ENCODE peak calls at places on chromosome 16, in eight cellular contexts. J is colonic mucosa; O is effector memory CD4-positive, alpha-beta T cell; V is IMR-90; X is trophoblast cell; H is tibial nerve; K is fibroblast of lung; Q is HAP-1. M is an unnamed sample. For H3K36me3 and H3K4me1, the result is how much of the 10 kb centered on the place peaks cover.

GRCh38 chr16:8796469-8797363 is 723 bp downstream of the TMEM186 start:
- DNase-seq in J (no peak), O (no peak), V (no peak), X (no peak), H (no peak), K (no peak), Q (no peak), M (no peak)

GRCh38 chr16:89721644-89722391 is 481 bp downstream of the ZNF276 start:
- DNase-seq in J (peak), O (peak), V (peak), X (no peak), H (no peak), K (peak), Q (peak), M (no peak)

GRCh38 chr16:88856122-88856827 is 472 bp downstream of the GALNS start:
- DNase-seq in J (no peak), O (peak), V (no peak), X (no peak), H (no peak), K (no peak), Q (peak), M (no peak)

GRCh38 chr16:56608876-56609462 is 585 bp downstream of the MT2A start:
- DNase-seq in J (peak), O (no peak), V (no peak), X (no peak), H (no peak), K (no peak), Q (peak), M (no peak)

GRCh38 chr16:83245061-83245460 is 562.7 kb upstream of the HSBP1 start:
- DNase-seq in J (no peak), O (no peak), V (peak), X (no peak), H (no peak), K (peak), Q (no peak), M (no peak)

GRCh38 chr16:85196976-85197375 is 84.7 kb upstream of the CIBAR2 start:
- DNase-seq in J (no peak), O (no peak), V (no peak), X (no peak), H (no peak), K (no peak), Q (no peak), M (no peak)

GRCh38 chr16:56628486-56629035 is 3.0 kb downstream of the MT1E start:
- DNase-seq in J (no peak), O (no peak), V (no peak), X (no peak), H (no peak), K (no peak), Q (no peak), M (no peak)

GRCh38 chr16:29011112-29011511 is 26.3 kb downstream of the LAT start:
- DNase-seq in J (no peak), O (no peak), V (no peak), X (no peak), H (no peak), K (no peak), Q (peak), M (peak)

GRCh38 chr16:57807252-57807967 is 5.1 kb upstream of the KIFC3 start:
- DNase-seq in J (no peak), O (no peak), V (no peak), X (no peak), H (no peak), K (peak), Q (no peak), M (no peak)

GRCh38 chr16:27801259-27801945 is 251.5 kb downstream of the KATNIP start:
- DNase-seq in J (no peak), O (no peak), V (no peak), X (no peak), H (no peak), K (no peak), Q (no peak), M (no peak)

GRCh38 chr16:676565-677297 is 1.3 kb downstream of the RHBDL1 start:
- DNase-seq in J (peak), O (peak), V (no peak), X (no peak), H (no peak), K (no peak), Q (no peak), M (no peak)

GRCh38 chr16:86529160-86529559 is 18.8 kb downstream of the FOXF1 start:
- DNase-seq in J (no peak), O (no peak), V (peak), X (no peak), H (no peak), K (peak), Q (no peak), M (no peak)

GRCh38 chr16:69351309-69352027 is at the start of gene TMED6:
- DNase-seq in J (peak), O (no peak), V (no peak), X (no peak), H (no peak), K (no peak), Q (no peak), M (no peak)

GRCh38 chr16:69105501-69106361 is at the start of gene HAS3:
- DNase-seq in J (peak), O (no peak), V (peak), X (peak), H (no peak), K (peak), Q (peak), M (no peak)

GRCh38 chr16:66344533-66345145 is 21.9 kb upstream of the CDH5 start:
- DNase-seq in J (peak), O (no peak), V (peak), X (peak), H (no peak), K (peak), Q (peak), M (no peak)

DNA sequence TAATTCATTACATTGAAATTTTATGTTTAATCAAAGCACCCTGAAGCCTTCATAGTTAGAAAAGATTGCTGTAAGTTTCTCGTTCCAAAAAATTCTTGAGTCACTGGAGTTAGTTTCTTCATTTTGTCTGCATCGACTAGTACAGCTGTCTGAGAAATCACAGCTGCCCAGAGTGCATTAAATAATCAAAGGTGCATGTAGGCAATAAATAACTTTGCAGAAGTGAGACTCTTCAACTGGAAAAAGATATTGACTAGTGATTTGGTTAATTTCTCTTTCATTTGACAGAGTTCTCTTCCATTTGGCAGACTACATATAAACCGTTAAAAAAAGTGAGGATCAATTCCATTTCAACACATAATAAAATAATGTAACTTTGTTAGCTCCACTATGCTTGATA is 234.0 kb downstream of the CNTNAP4 start:
- DNase-seq in J (no peak), O (no peak), V (no peak), X (no peak), H (no peak), K (no peak), Q (no peak), M (no peak)
- H3K4me3 ChIP-seq in J (no peak), O (no peak), V (no peak), X (no peak), H (no peak), K (no peak), Q (no peak), M (no peak)

DNA sequence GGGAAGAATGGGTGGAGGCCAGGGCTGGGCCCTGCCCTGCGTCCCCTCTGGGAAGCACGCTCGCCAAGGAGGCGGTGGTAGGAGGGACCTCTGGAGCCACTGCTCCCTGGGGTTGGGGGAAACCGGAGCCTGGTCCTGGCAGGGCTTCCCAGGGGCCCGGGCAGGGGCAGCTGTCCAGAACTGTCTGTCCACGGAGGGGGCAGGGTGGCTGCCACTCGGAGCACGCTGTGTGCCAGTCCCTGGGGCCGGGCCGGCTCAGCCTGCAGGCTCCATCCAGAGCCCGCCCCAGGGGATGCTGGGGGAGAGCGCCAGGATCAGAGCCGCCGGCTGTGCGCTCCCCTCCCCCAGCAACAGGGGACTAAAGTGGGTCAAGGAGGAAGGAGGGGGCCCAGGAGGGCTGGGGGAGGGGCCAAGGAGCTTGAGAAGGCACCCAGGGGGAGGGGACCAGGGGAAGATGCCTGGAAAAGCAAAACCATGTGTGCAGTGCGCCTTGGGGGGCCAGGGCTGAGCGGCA is 21.4 kb downstream of the ZNF423 start:
- DNase-seq in J (peak), O (no peak), V (no peak), X (no peak), H (no peak), K (no peak), Q (peak), M (no peak)
- H3K36me3 ChIP-seq in J (under half), O (under half), V (under half), X (under half), H (under half), K (under half), Q (under half), M (under half)

GRCh38 chr16:67441289-67441753 is 10.4 kb downstream of the HSD11B2 start:
- DNase-seq in J (peak), O (no peak), V (no peak), X (no peak), H (no peak), K (no peak), Q (no peak), M (no peak)
- H3K4me1 ChIP-seq in J (under half), O (under half), V (under half), X (under half), H (under half), K (under half), Q (under half), M (under half)

DNA sequence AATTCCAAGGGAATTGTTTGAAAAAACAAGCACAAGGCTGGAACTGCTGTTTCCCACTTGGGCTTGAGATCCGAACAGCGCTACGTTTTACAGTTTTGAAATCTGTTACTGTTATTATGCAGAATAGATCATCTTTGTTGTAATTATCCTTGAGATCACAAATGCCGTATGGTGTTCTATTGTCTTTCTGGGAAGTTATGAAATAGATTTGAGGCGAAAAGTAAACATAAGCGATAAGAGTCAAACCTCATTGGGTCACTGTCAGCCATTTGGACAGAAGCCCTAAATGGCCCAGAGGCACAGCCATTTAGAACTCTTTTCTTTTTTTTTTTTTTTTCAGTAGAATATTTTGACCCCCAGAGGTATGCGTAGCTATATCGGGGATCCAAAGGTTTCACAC is 223.2 kb downstream of the IRX3 start:
- DNase-seq in J (no peak), O (no peak), V (no peak), X (no peak), H (no peak), K (no peak), Q (no peak), M (no peak)
- H3K4me3 ChIP-seq in J (no peak), O (no peak), V (no peak), X (no peak), H (no peak), K (no peak), Q (no peak), M (no peak)

DNA sequence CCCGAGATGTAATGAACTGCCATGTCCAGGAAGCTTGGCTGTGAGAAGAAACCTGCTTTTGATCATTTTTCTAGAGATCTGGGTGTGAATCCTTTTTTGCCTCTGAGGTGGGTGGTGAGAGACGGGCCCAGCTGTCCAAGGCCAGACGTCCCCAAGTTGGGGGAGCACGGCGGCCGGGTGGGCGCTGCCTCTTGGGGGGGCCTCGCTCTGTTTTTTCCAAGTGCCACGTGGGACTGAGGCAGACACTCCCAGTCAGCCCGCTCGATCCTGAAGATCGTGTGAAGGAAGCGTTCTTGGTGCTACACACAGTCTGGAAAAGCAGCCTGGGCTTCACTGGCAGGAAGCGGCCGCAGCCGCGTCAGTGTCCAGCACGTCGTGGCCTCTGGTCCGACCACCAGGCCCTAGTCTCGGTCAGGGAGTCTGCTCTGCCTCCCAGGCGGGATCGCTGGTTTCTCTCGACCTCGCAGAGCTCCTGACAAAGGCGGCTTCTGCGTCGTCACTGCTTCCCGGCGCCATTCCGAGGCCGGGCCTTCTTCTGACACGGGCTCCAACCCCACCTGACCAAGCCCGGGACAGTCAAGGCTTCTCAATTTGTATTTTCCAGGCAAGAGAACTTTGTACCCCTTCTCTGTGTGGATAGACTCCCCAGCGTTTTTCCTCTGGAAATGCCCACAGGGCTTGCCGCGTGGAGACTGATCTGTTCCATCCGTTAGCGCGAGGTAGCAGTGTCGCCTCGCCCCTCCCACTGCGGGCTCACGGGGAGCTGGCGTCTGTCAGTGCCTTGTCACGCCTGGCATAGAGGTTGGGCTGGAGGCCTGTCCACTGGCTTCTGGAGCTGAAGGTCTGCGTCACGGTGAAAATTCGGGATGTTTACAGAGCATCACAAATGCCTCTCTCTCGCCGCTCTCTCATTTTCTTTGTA is 12.4 kb downstream of the PRSS27 start:
- DNase-seq in J (no peak), O (no peak), V (no peak), X (no peak), H (no peak), K (no peak), Q (no peak), M (no peak)
- H3K36me3 ChIP-seq in J (under half), O (half or more), V (under half), X (half or more), H (half or more), K (under half), Q (under half), M (under half)

DNA sequence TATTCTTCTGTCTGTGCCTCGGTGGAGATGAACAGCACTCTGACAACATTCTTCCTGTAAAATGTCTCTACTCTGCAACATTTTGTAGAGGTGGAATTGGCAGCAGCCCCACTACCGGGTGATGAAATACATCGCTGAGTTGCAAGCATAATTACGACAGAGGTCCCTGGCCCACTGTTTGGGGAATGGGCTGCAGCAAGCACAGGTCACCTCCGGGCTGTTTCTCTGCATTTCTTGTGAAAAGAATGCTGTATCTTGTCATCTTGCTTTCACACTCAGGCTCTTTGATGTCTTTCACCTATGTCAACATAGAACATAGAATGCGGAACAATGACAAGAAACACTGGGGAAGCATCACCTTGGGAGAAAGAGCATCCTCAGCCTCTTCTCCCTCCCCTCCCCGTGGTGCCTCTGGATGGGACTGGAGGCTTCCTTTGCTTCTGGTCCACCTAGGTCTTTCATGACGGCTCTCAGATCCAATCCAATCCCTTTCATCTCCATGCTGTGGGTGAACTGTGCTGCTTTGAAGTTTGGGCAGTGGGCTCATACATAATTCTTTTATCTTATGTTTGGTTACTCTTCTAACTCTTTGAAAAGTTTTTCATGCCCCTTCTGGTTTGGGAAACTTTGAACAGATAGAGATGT is 265.0 kb downstream of the PHKB start:
- DNase-seq in J (no peak), O (no peak), V (peak), X (peak), H (no peak), K (no peak), Q (no peak), M (no peak)
- H3K4me1 ChIP-seq in J (under half), O (under half), V (under half), X (under half), H (under half), K (under half), Q (under half), M (under half)